ENCODE peak calls at places on chromosomes 7 and 10, in nine cellular contexts. N, F, D, S, I, C, V, B and H are unnamed samples.

GRCh38 chr10:104253576-104254410 is 899 bp upstream of the GSTO1 start:
- DNase-seq in N (no peak), F (no peak), D (no peak), S (no peak), I (no peak), C (no peak), V (no peak), B (no peak), H (no peak)

GRCh38 chr10:86079088-86079487 is 287.5 kb downstream of the GRID1 start:
- DNase-seq in N (no peak), F (no peak), D (no peak), S (peak), I (no peak), C (no peak), V (no peak), B (no peak), H (no peak)

GRCh38 chr7:34806831-34807230 is 148.8 kb downstream of the NPSR1 start:
- DNase-seq in N (no peak), F (no peak), D (no peak), S (no peak), I (no peak), C (no peak), V (no peak), B (no peak), H (no peak)

GRCh38 chr7:117157121-117157870 is 165.6 kb downstream of the WNT2 start:
- DNase-seq in N (no peak), F (no peak), D (peak), S (no peak), I (no peak), C (no peak), V (peak), B (no peak), H (peak)

GRCh38 chr7:28755255-28755654 is 202.9 kb downstream of the TRIL start:
- DNase-seq in N (no peak), F (no peak), D (no peak), S (no peak), I (no peak), C (no peak), V (peak), B (no peak), H (no peak)

GRCh38 chr10:126042354-126042753 is 146.0 kb downstream of the FANK1 start:
- DNase-seq in N (no peak), F (no peak), D (no peak), S (no peak), I (no peak), C (no peak), V (no peak), B (no peak), H (no peak)

GRCh38 chr10:51876979-51877378 is 177.6 kb upstream of the CSTF2T start:
- DNase-seq in N (no peak), F (no peak), D (no peak), S (no peak), I (no peak), C (no peak), V (no peak), B (no peak), H (no peak)

GRCh38 chr10:59805043-59805442 is 51.8 kb upstream of the MRLN start:
- DNase-seq in N (no peak), F (peak), D (no peak), S (peak), I (peak), C (no peak), V (peak), B (no peak), H (no peak)

GRCh38 chr10:26503911-26504310 is 65.8 kb downstream of the APBB1IP start:
- DNase-seq in N (no peak), F (no peak), D (no peak), S (peak), I (peak), C (peak), V (no peak), B (peak), H (no peak)

GRCh38 chr7:98078197-98078870 is 28.3 kb upstream of the LMTK2 start:
- DNase-seq in N (no peak), F (no peak), D (no peak), S (no peak), I (no peak), C (no peak), V (no peak), B (no peak), H (no peak)

GRCh38 chr10:110312206-110312605 is 7.5 kb upstream of the SMNDC1 start:
- DNase-seq in N (no peak), F (no peak), D (no peak), S (no peak), I (no peak), C (no peak), V (no peak), B (no peak), H (no peak)

GRCh38 chr10:49034925-49035324 is 80.4 kb downstream of the VSTM4 start:
- DNase-seq in N (no peak), F (no peak), D (no peak), S (peak), I (no peak), C (no peak), V (no peak), B (no peak), H (no peak)

GRCh38 chr7:51289608-51290370 is 26.8 kb downstream of the COBL start:
- DNase-seq in N (no peak), F (no peak), D (no peak), S (no peak), I (no peak), C (no peak), V (no peak), B (no peak), H (no peak)

GRCh38 chr7:19215421-19215820 is 70.2 kb upstream of the FERD3L start:
- DNase-seq in N (no peak), F (no peak), D (no peak), S (no peak), I (no peak), C (no peak), V (peak), B (no peak), H (no peak)

GRCh38 chr7:54542920-54543539 is 855 bp downstream of the VSTM2A start:
- DNase-seq in N (no peak), F (no peak), D (no peak), S (no peak), I (no peak), C (no peak), V (peak), B (no peak), H (no peak)

GRCh38 chr7:154862153-154862791 is 140.7 kb downstream of the PAXIP1 start:
- DNase-seq in N (no peak), F (no peak), D (no peak), S (no peak), I (peak), C (no peak), V (no peak), B (no peak), H (no peak)

GRCh38 chr7:19404912-19405329 is 259.7 kb upstream of the FERD3L start:
- DNase-seq in N (no peak), F (no peak), D (no peak), S (no peak), I (no peak), C (no peak), V (peak), B (no peak), H (no peak)

GRCh38 chr10:93703066-93703465 is 674 bp upstream of the FRA10AC1 start:
- DNase-seq in N (no peak), F (no peak), D (no peak), S (no peak), I (peak), C (no peak), V (no peak), B (no peak), H (no peak)

GRCh38 chr10:122044045-122044661 is 55.2 kb downstream of the TACC2 start:
- DNase-seq in N (no peak), F (no peak), D (no peak), S (no peak), I (no peak), C (no peak), V (no peak), B (no peak), H (no peak)

GRCh38 chr10:125092564-125093031 is 67.8 kb downstream of the CTBP2 start:
- DNase-seq in N (no peak), F (no peak), D (peak), S (no peak), I (no peak), C (no peak), V (no peak), B (no peak), H (no peak)

GRCh38 chr10:121891103-121891502 is 36.7 kb downstream of the ATE1 start:
- DNase-seq in N (no peak), F (no peak), D (no peak), S (peak), I (no peak), C (no peak), V (no peak), B (no peak), H (no peak)

GRCh38 chr10:47449979-47450378 is 33.9 kb downstream of the ANXA8 start:
- DNase-seq in N (no peak), F (no peak), D (no peak), S (no peak), I (no peak), C (no peak), V (no peak), B (no peak), H (no peak)

GRCh38 chr10:124999433-125000365 is 57.8 kb downstream of the ZRANB1 start:
- DNase-seq in N (no peak), F (no peak), D (peak), S (no peak), I (no peak), C (no peak), V (peak), B (no peak), H (no peak)

GRCh38 chr7:134448359-134449229 is 10.3 kb downstream of the AKR1B1 start:
- DNase-seq in N (no peak), F (no peak), D (no peak), S (no peak), I (no peak), C (no peak), V (peak), B (no peak), H (no peak)
- H3K27ac ChIP-seq in N (no peak), F (no peak), D (no peak), S (no peak), I (no peak), C (no peak), V (peak), B (no peak), H (no peak)

GRCh38 chr7:45161138-45161537 is 3.5 kb downstream of the RAMP3 start:
- DNase-seq in N (no peak), F (no peak), D (no peak), S (no peak), I (no peak), C (no peak), V (no peak), B (no peak), H (no peak)
- H3K27ac ChIP-seq in N (no peak), F (no peak), D (no peak), S (no peak), I (no peak), C (no peak), V (no peak), B (no peak), H (peak)

GRCh38 chr7:391961-392524 is 102.1 kb downstream of the FOXL3 start:
- DNase-seq in N (no peak), F (no peak), D (no peak), S (no peak), I (no peak), C (no peak), V (no peak), B (no peak), H (no peak)

GRCh38 chr7:388961-389701 is 99.2 kb downstream of the FOXL3 start:
- DNase-seq in N (no peak), F (no peak), D (peak), S (peak), I (no peak), C (no peak), V (no peak), B (no peak), H (no peak)

GRCh38 chr7:391411-391951 is 101.5 kb downstream of the FOXL3 start:
- DNase-seq in N (no peak), F (no peak), D (no peak), S (no peak), I (no peak), C (no peak), V (no peak), B (no peak), H (no peak)

GRCh38 chr7:389911-390601 is 100.1 kb downstream of the FOXL3 start:
- DNase-seq in N (no peak), F (no peak), D (peak), S (no peak), I (no peak), C (no peak), V (no peak), B (no peak), H (no peak)

DNA sequence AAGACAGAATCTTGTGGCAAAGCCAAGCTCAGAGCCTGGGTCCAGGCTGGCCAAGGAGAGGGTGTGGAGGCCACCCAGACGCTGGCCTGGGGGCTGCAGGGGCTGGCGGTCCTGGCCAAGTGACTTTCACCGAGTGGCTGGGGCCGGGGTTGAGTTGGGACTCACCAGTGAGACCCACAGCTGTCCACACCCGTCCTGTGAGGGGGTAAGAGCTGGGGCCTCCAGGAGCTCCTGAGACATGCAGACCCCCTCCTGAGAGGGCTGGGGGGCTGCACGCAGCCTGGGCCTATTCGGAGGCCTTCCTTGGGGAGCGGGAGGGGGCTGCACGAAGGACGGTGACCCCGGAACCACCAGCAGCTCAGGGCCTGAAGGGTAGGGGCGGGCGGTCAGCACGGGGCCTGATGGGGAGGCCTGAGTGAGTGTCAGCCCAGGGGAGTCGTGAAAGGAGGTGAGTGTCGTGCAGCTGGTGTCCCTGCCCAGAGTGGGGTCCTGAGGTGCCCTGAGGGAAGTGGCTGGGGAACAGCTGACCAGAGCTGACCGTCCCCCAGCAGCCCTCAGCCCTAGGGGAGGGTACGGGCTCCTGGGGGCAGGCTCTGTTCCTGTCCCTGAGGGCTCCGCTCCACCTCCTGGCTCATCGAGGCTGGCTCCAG is 100.9 kb downstream of the FOXL3 start:
- DNase-seq in N (no peak), F (no peak), D (peak), S (no peak), I (no peak), C (no peak), V (no peak), B (no peak), H (no peak)
- H3K27ac ChIP-seq in N (no peak), F (no peak), D (no peak), S (no peak), I (no peak), C (no peak), V (no peak), B (no peak), H (no peak)

DNA sequence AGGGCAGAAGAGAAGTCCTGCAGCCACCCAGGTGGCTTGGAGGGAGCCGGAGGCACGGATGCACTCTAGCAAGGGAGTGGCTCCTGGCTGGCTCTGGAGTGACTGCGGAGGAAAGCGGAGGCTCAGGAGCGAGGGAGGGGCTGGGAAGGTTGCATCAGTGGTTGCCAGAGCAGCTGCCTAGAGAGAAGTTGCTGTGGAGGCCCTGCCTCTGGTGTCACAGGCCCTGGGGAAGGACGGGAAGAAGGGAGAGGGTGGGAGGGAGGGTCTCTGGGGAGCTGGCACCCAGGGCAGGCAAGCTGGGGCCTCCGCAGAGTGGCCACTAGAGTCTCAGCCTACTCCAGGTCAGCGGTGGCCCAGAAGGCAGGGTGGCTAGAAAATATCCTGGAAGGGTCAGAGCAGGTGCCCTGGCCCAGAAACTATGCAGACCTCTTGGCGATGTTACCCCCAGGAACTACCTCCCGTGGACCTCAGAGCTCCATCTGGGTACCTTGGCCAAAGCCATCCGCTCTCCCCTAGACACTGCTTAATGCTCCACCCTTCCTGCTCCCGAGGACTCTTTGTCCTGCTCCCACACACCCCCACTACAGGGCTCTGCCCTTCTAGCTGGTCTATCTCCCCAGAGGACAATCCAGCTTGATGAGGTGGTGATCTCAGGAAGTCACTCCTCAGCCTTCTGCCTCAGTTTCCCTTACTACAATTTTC is 164.3 kb downstream of the NRF1 start:
- DNase-seq in N (no peak), F (no peak), D (no peak), S (peak), I (no peak), C (no peak), V (no peak), B (no peak), H (no peak)
- H3K27ac ChIP-seq in N (no peak), F (no peak), D (no peak), S (no peak), I (no peak), C (no peak), V (no peak), B (no peak), H (no peak)

GRCh38 chr7:99623091-99623693 is 6.4 kb downstream of the ZSCAN25 start:
- DNase-seq in N (no peak), F (no peak), D (no peak), S (no peak), I (no peak), C (no peak), V (no peak), B (no peak), H (no peak)
- H3K27ac ChIP-seq in N (no peak), F (peak), D (no peak), S (no peak), I (no peak), C (peak), V (no peak), B (peak), H (no peak)